ENCODE peak calls at places on chromosomes 11 and 22, in nine cellular contexts. T is ureter; K is anterior cingulate cortex; P is GF-D8; I is T47D; Y is renal cortical epithelial cell; M is activated T-helper 1 cell treated with anti-CD3 and anti-CD28 coated beads, Interleukin-12 subunit alpha, Interleukin-12 subunit beta, Interleukin-2, Interleukin-4 antibody, amounts not matched to agents 30 ng/mL and 10 ng/mL and 1 ng/mL, durations not matched to agents 14 hours and 24 hours and 36 hours; H is right lobe of liver; W is A172. V is an unnamed sample.

GRCh38 chr22:21698430-21699329 is 32.9 kb downstream of the PPIL2 start:
- DNase-seq in T (no peak), K (no peak), P (no peak), I (no peak), Y (peak), M (no peak), H (no peak), W (no peak), V (no peak)

GRCh38 chr11:17813391-17814059 is 78.9 kb downstream of the KCNC1 start:
- DNase-seq in T (no peak), K (no peak), P (no peak), I (peak), Y (peak), M (no peak), H (no peak), W (peak), V (no peak)

GRCh38 chr11:104200688-104201087 is 36.7 kb upstream of the PDGFD start:
- DNase-seq in T (no peak), K (no peak), P (no peak), I (no peak), Y (no peak), M (no peak), H (no peak), W (no peak), V (no peak)

GRCh38 chr22:42754658-42755057 is 34.0 kb upstream of the A4GALT start:
- DNase-seq in T (no peak), K (no peak), P (no peak), I (no peak), Y (no peak), M (no peak), H (no peak), W (peak), V (no peak)

GRCh38 chr11:46520971-46521745 is 72.7 kb downstream of the AMBRA1 start:
- DNase-seq in T (no peak), K (no peak), P (no peak), I (no peak), Y (peak), M (no peak), H (no peak), W (peak), V (no peak)

GRCh38 chr22:19610518-19611253 is 86.5 kb upstream of the CLDN5 start:
- DNase-seq in T (no peak), K (no peak), P (no peak), I (no peak), Y (no peak), M (no peak), H (no peak), W (no peak), V (no peak)

GRCh38 chr22:21921729-21922128 is 30.9 kb downstream of the PPM1F start:
- DNase-seq in T (no peak), K (no peak), P (no peak), I (no peak), Y (no peak), M (no peak), H (no peak), W (no peak), V (no peak)

GRCh38 chr11:111400595-111400994 is 21.5 kb upstream of the POU2AF1 start:
- DNase-seq in T (no peak), K (no peak), P (no peak), I (no peak), Y (no peak), M (no peak), H (no peak), W (no peak), V (no peak)

V was measured in HL-60.